ENCODE peak calls at places on chromosomes 7 and 10, in ten cellular contexts. One of them, this sample, is unnamed.

GRCh38 chr10:26355241-26355640 is 82.9 kb upstream of the APBB1IP start:
- DNase-seq in OCI-LY7: no peak
- DNase-seq in PC-9: no peak
- DNase-seq in AG04450: no peak
- DNase-seq in lower lobe of right lung: no peak
- DNase-seq in H1: no peak
- DNase-seq in uterus: no peak
- DNase-seq in left ventricle myocardium inferior: no peak
- DNase-seq in HFF-Myc: no peak
- DNase-seq in A549: no peak
- DNase-seq in this sample: no peak

GRCh38 chr10:17115683-17116082 is 13.9 kb downstream of the CUBN start:
- DNase-seq in OCI-LY7: no peak
- DNase-seq in PC-9: peak
- DNase-seq in AG04450: no peak
- DNase-seq in lower lobe of right lung: no peak
- DNase-seq in H1: no peak
- DNase-seq in uterus: no peak
- DNase-seq in left ventricle myocardium inferior: no peak
- DNase-seq in HFF-Myc: no peak
- DNase-seq in A549: peak
- DNase-seq in this sample: no peak

GRCh38 chr10:122149607-122150505 is 121.2 kb upstream of the BTBD16 start:
- DNase-seq in OCI-LY7: no peak
- DNase-seq in PC-9: no peak
- DNase-seq in AG04450: no peak
- DNase-seq in lower lobe of right lung: no peak
- DNase-seq in H1: no peak
- DNase-seq in uterus: peak
- DNase-seq in left ventricle myocardium inferior: peak
- DNase-seq in HFF-Myc: no peak
- DNase-seq in A549: no peak
- DNase-seq in this sample: no peak

GRCh38 chr10:12631787-12632562 is 282.6 kb downstream of the CAMK1D start:
- DNase-seq in OCI-LY7: no peak
- DNase-seq in PC-9: no peak
- DNase-seq in AG04450: no peak
- DNase-seq in lower lobe of right lung: no peak
- DNase-seq in H1: no peak
- DNase-seq in uterus: no peak
- DNase-seq in left ventricle myocardium inferior: no peak
- DNase-seq in HFF-Myc: no peak
- DNase-seq in A549: peak
- DNase-seq in this sample: no peak

GRCh38 chr10:132881186-132881920 is 61.0 kb downstream of the CFAP46 start:
- DNase-seq in OCI-LY7: no peak
- DNase-seq in PC-9: no peak
- DNase-seq in AG04450: no peak
- DNase-seq in lower lobe of right lung: no peak
- DNase-seq in H1: no peak
- DNase-seq in uterus: no peak
- DNase-seq in left ventricle myocardium inferior: no peak
- DNase-seq in HFF-Myc: no peak
- DNase-seq in A549: no peak
- DNase-seq in this sample: no peak

GRCh38 chr7:99720370-99721128 is 14.4 kb downstream of the CYP3A7 start:
- DNase-seq in OCI-LY7: no peak
- DNase-seq in PC-9: no peak
- DNase-seq in AG04450: no peak
- DNase-seq in lower lobe of right lung: no peak
- DNase-seq in H1: no peak
- DNase-seq in uterus: no peak
- DNase-seq in left ventricle myocardium inferior: no peak
- DNase-seq in HFF-Myc: no peak
- DNase-seq in A549: no peak
- DNase-seq in this sample: no peak

GRCh38 chr7:18541189-18541870 is 45.8 kb downstream of the HDAC9 start:
- DNase-seq in OCI-LY7: no peak
- DNase-seq in PC-9: no peak
- DNase-seq in AG04450: no peak
- DNase-seq in lower lobe of right lung: peak
- DNase-seq in H1: no peak
- DNase-seq in uterus: peak
- DNase-seq in left ventricle myocardium inferior: peak
- DNase-seq in HFF-Myc: peak
- DNase-seq in A549: no peak
- DNase-seq in this sample: peak

GRCh38 chr10:122333037-122333436 is 41.5 kb upstream of the PLEKHA1 start:
- DNase-seq in OCI-LY7: no peak
- DNase-seq in PC-9: no peak
- DNase-seq in AG04450: no peak
- DNase-seq in lower lobe of right lung: no peak
- DNase-seq in H1: no peak
- DNase-seq in uterus: no peak
- DNase-seq in left ventricle myocardium inferior: no peak
- DNase-seq in HFF-Myc: no peak
- DNase-seq in A549: no peak
- DNase-seq in this sample: no peak

GRCh38 chr10:119281581-119282071 is 74.3 kb downstream of the GRK5 start:
- DNase-seq in OCI-LY7: no peak
- DNase-seq in PC-9: no peak
- DNase-seq in AG04450: no peak
- DNase-seq in lower lobe of right lung: no peak
- DNase-seq in H1: no peak
- DNase-seq in uterus: peak
- DNase-seq in left ventricle myocardium inferior: peak
- DNase-seq in HFF-Myc: no peak
- DNase-seq in A549: no peak
- DNase-seq in this sample: no peak

GRCh38 chr7:133571066-133571465 is 318.2 kb downstream of the EXOC4 start:
- DNase-seq in OCI-LY7: no peak
- DNase-seq in PC-9: no peak
- DNase-seq in AG04450: no peak
- DNase-seq in lower lobe of right lung: no peak
- DNase-seq in H1: no peak
- DNase-seq in uterus: no peak
- DNase-seq in left ventricle myocardium inferior: no peak
- DNase-seq in HFF-Myc: no peak
- DNase-seq in A549: no peak
- DNase-seq in this sample: no peak

GRCh38 chr7:113796557-113796956 is 122.3 kb downstream of the PPP1R3A start:
- DNase-seq in OCI-LY7: no peak
- DNase-seq in PC-9: no peak
- DNase-seq in AG04450: peak
- DNase-seq in lower lobe of right lung: no peak
- DNase-seq in H1: no peak
- DNase-seq in uterus: no peak
- DNase-seq in left ventricle myocardium inferior: no peak
- DNase-seq in HFF-Myc: peak
- DNase-seq in A549: no peak
- DNase-seq in this sample: peak

GRCh38 chr10:28719789-28720436 is 42.6 kb downstream of the BAMBI start:
- DNase-seq in OCI-LY7: no peak
- DNase-seq in PC-9: no peak
- DNase-seq in AG04450: peak
- DNase-seq in lower lobe of right lung: no peak
- DNase-seq in H1: no peak
- DNase-seq in uterus: no peak
- DNase-seq in left ventricle myocardium inferior: no peak
- DNase-seq in HFF-Myc: no peak
- DNase-seq in A549: no peak
- DNase-seq in this sample: no peak

GRCh38 chr7:16455591-16455990 is 9.9 kb downstream of the SOSTDC1 start:
- DNase-seq in OCI-LY7: no peak
- DNase-seq in PC-9: no peak
- DNase-seq in AG04450: no peak
- DNase-seq in lower lobe of right lung: no peak
- DNase-seq in H1: no peak
- DNase-seq in uterus: no peak
- DNase-seq in left ventricle myocardium inferior: no peak
- DNase-seq in HFF-Myc: no peak
- DNase-seq in A549: no peak
- DNase-seq in this sample: no peak

GRCh38 chr10:46287846-46288480 is 1.2 kb downstream of the ANTXRL start:
- DNase-seq in OCI-LY7: no peak
- DNase-seq in PC-9: peak
- DNase-seq in AG04450: no peak
- DNase-seq in lower lobe of right lung: no peak
- DNase-seq in H1: no peak
- DNase-seq in uterus: peak
- DNase-seq in left ventricle myocardium inferior: no peak
- DNase-seq in HFF-Myc: no peak
- DNase-seq in A549: no peak
- DNase-seq in this sample: no peak

GRCh38 chr7:44307301-44307900 is 18.0 kb downstream of the CAMK2B start:
- DNase-seq in OCI-LY7: peak
- DNase-seq in PC-9: peak
- DNase-seq in AG04450: no peak
- DNase-seq in lower lobe of right lung: no peak
- DNase-seq in H1: no peak
- DNase-seq in uterus: no peak
- DNase-seq in left ventricle myocardium inferior: no peak
- DNase-seq in HFF-Myc: peak
- DNase-seq in A549: peak
- DNase-seq in this sample: peak

GRCh38 chr7:94182066-94182465 is 177.9 kb upstream of the BET1 start:
- DNase-seq in OCI-LY7: no peak
- DNase-seq in PC-9: no peak
- DNase-seq in AG04450: peak
- DNase-seq in lower lobe of right lung: no peak
- DNase-seq in H1: no peak
- DNase-seq in uterus: no peak
- DNase-seq in left ventricle myocardium inferior: no peak
- DNase-seq in HFF-Myc: no peak
- DNase-seq in A549: peak
- DNase-seq in this sample: peak

GRCh38 chr10:110414563-110415309 is 83.0 kb upstream of the DUSP5 start:
- DNase-seq in OCI-LY7: peak
- DNase-seq in PC-9: peak
- DNase-seq in AG04450: no peak
- DNase-seq in lower lobe of right lung: no peak
- DNase-seq in H1: no peak
- DNase-seq in uterus: no peak
- DNase-seq in left ventricle myocardium inferior: no peak
- DNase-seq in HFF-Myc: no peak
- DNase-seq in A549: peak
- DNase-seq in this sample: no peak

GRCh38 chr7:151782598-151783448 is 94.1 kb downstream of the PRKAG2 start:
- DNase-seq in OCI-LY7: peak
- DNase-seq in PC-9: peak
- DNase-seq in AG04450: peak
- DNase-seq in lower lobe of right lung: peak
- DNase-seq in H1: peak
- DNase-seq in uterus: peak
- DNase-seq in left ventricle myocardium inferior: peak
- DNase-seq in HFF-Myc: no peak
- DNase-seq in A549: peak
- DNase-seq in this sample: no peak
- H3K4me3 ChIP-seq in OCI-LY7: no peak
- H3K4me3 ChIP-seq in PC-9: peak
- H3K4me3 ChIP-seq in AG04450: peak
- H3K4me3 ChIP-seq in lower lobe of right lung: peak
- H3K4me3 ChIP-seq in H1: no peak
- H3K4me3 ChIP-seq in uterus: no peak
- H3K4me3 ChIP-seq in left ventricle myocardium inferior: peak
- H3K4me3 ChIP-seq in HFF-Myc: no peak
- H3K4me3 ChIP-seq in A549: peak
- H3K4me3 ChIP-seq in this sample: peak

GRCh38 chr10:21171197-21171935 is 274.3 kb upstream of the NEBL start:
- DNase-seq in OCI-LY7: peak
- DNase-seq in PC-9: no peak
- DNase-seq in AG04450: no peak
- DNase-seq in lower lobe of right lung: no peak
- DNase-seq in H1: no peak
- DNase-seq in uterus: no peak
- DNase-seq in left ventricle myocardium inferior: no peak
- DNase-seq in HFF-Myc: no peak
- DNase-seq in A549: peak
- DNase-seq in this sample: no peak
- TF ChIP-seq CTCF in OCI-LY7: peak
- TF ChIP-seq CTCF in PC-9: peak
- TF ChIP-seq CTCF in AG04450: peak
- TF ChIP-seq CTCF in lower lobe of right lung: peak
- TF ChIP-seq CTCF in H1: peak
- TF ChIP-seq CTCF in uterus: no peak
- TF ChIP-seq CTCF in left ventricle myocardium inferior: peak
- TF ChIP-seq CTCF in HFF-Myc: peak
- TF ChIP-seq CTCF in A549: no peak
- TF ChIP-seq CTCF in this sample: no peak

GRCh38 chr10:77925410-77925794 is 1.2 kb downstream of the DLG5 start:
- DNase-seq in OCI-LY7: no peak
- DNase-seq in PC-9: no peak
- DNase-seq in AG04450: no peak
- DNase-seq in lower lobe of right lung: no peak
- DNase-seq in H1: no peak
- DNase-seq in uterus: peak
- DNase-seq in left ventricle myocardium inferior: no peak
- DNase-seq in HFF-Myc: no peak
- DNase-seq in A549: no peak
- DNase-seq in this sample: no peak
- H3K4me3 ChIP-seq in OCI-LY7: no peak
- H3K4me3 ChIP-seq in PC-9: peak
- H3K4me3 ChIP-seq in AG04450: peak
- H3K4me3 ChIP-seq in lower lobe of right lung: peak
- H3K4me3 ChIP-seq in H1: peak
- H3K4me3 ChIP-seq in uterus: peak
- H3K4me3 ChIP-seq in left ventricle myocardium inferior: peak
- H3K4me3 ChIP-seq in HFF-Myc: peak
- H3K4me3 ChIP-seq in A549: peak
- H3K4me3 ChIP-seq in this sample: peak

GRCh38 chr7:111732923-111733322 is 170.6 kb upstream of the IMMP2L start:
- DNase-seq in OCI-LY7: no peak
- DNase-seq in PC-9: no peak
- DNase-seq in AG04450: no peak
- DNase-seq in lower lobe of right lung: no peak
- DNase-seq in H1: no peak
- DNase-seq in uterus: no peak
- DNase-seq in left ventricle myocardium inferior: no peak
- DNase-seq in HFF-Myc: no peak
- DNase-seq in A549: no peak
- DNase-seq in this sample: no peak

GRCh38 chr7:111727905-111728634 is 165.8 kb upstream of the IMMP2L start:
- DNase-seq in OCI-LY7: no peak
- DNase-seq in PC-9: no peak
- DNase-seq in AG04450: no peak
- DNase-seq in lower lobe of right lung: no peak
- DNase-seq in H1: no peak
- DNase-seq in uterus: no peak
- DNase-seq in left ventricle myocardium inferior: no peak
- DNase-seq in HFF-Myc: no peak
- DNase-seq in A549: no peak
- DNase-seq in this sample: no peak

GRCh38 chr7:111728635-111728995 is 166.3 kb upstream of the IMMP2L start:
- DNase-seq in OCI-LY7: no peak
- DNase-seq in PC-9: no peak
- DNase-seq in AG04450: no peak
- DNase-seq in lower lobe of right lung: no peak
- DNase-seq in H1: no peak
- DNase-seq in uterus: no peak
- DNase-seq in left ventricle myocardium inferior: no peak
- DNase-seq in HFF-Myc: no peak
- DNase-seq in A549: no peak
- DNase-seq in this sample: no peak

GRCh38 chr7:111730476-111731300 is 168.4 kb upstream of the IMMP2L start:
- DNase-seq in OCI-LY7: peak
- DNase-seq in PC-9: no peak
- DNase-seq in AG04450: no peak
- DNase-seq in lower lobe of right lung: no peak
- DNase-seq in H1: no peak
- DNase-seq in uterus: no peak
- DNase-seq in left ventricle myocardium inferior: no peak
- DNase-seq in HFF-Myc: no peak
- DNase-seq in A549: peak
- DNase-seq in this sample: no peak

GRCh38 chr7:111729483-111729882 is 167.2 kb upstream of the IMMP2L start:
- DNase-seq in OCI-LY7: no peak
- DNase-seq in PC-9: no peak
- DNase-seq in AG04450: no peak
- DNase-seq in lower lobe of right lung: no peak
- DNase-seq in H1: no peak
- DNase-seq in uterus: no peak
- DNase-seq in left ventricle myocardium inferior: no peak
- DNase-seq in HFF-Myc: no peak
- DNase-seq in A549: no peak
- DNase-seq in this sample: no peak
- TF ChIP-seq CTCF in OCI-LY7: peak
- TF ChIP-seq CTCF in PC-9: no peak
- TF ChIP-seq CTCF in AG04450: no peak
- TF ChIP-seq CTCF in lower lobe of right lung: no peak
- TF ChIP-seq CTCF in H1: peak
- TF ChIP-seq CTCF in uterus: no peak
- TF ChIP-seq CTCF in left ventricle myocardium inferior: no peak
- TF ChIP-seq CTCF in HFF-Myc: no peak
- TF ChIP-seq CTCF in A549: no peak
- TF ChIP-seq CTCF in this sample: no peak

This sample was measured in AG04449.